ENCODE peak calls at places on chromosomes 7 and 10, in eight cellular contexts. J, E, I, T, W, S, P and A are unnamed samples.

GRCh38 chr7:91162415-91162814 is 101.8 kb upstream of the FZD1 start:
- DNase-seq in T (no peak), J (no peak), I (no peak), P (no peak), W (no peak), S (no peak), E (no peak), A (no peak)

GRCh38 chr7:35804571-35804970 is 3.7 kb downstream of the SEPTIN7 start:
- DNase-seq in J (no peak), P (no peak), W (no peak), S (no peak), E (no peak), I (no peak), T (no peak), A (no peak)

GRCh38 chr10:115654961-115655360 is 561.8 kb downstream of the ATRNL1 start:
- DNase-seq in E (no peak), J (peak; percentile 36), T (no peak), S (no peak), I (no peak), W (no peak), P (no peak), A (no peak)

GRCh38 chr7:15314922-15315321 is 246.9 kb downstream of the AGMO start:
- DNase-seq in S (no peak), E (no peak), P (no peak), W (no peak), I (no peak), T (no peak), J (no peak), A (no peak)

GRCh38 chr7:156680281-156680680 is 39.7 kb downstream of the RNF32 start:
- DNase-seq in P (no peak), I (no peak), T (no peak), W (no peak), S (no peak), J (peak; percentile 7), E (no peak), A (no peak)

GRCh38 chr10:75654171-75654772 is 222.8 kb downstream of the LRMDA start:
- DNase-seq in P (no peak), W (no peak), T (no peak), S (no peak), I (no peak), E (no peak), J (peak; percentile 41), A (no peak)

GRCh38 chr7:128303624-128304023 is 40.1 kb downstream of the RBM28 start:
- DNase-seq in P (no peak), S (no peak), I (no peak), J (no peak), W (no peak), E (no peak), T (no peak), A (no peak)

GRCh38 chr10:102675887-102676616 is 31.8 kb downstream of the TRIM8 start:
- DNase-seq in J (peak; percentile 84), E (no peak), P (no peak), T (no peak), I (no peak), W (no peak), S (peak; percentile 77), A (no peak)

GRCh38 chr10:14838582-14839304 is 637 bp downstream of the HSPA14 start:
- DNase-seq in P (no peak), J (no peak), E (no peak), I (no peak), W (no peak), S (peak; percentile 83), T (no peak), A (peak; percentile 35)

GRCh38 chr10:94358480-94358879 is 4.3 kb downstream of the NOC3L start:
- DNase-seq in T (no peak), E (no peak), S (no peak), W (no peak), J (peak; percentile 92), P (peak; percentile 60), I (no peak), A (no peak)

GRCh38 chr10:102420443-102420809 is 210 bp upstream of the FBXL15 start:
- DNase-seq in I (no peak), P (no peak), W (no peak), S (peak; percentile 96), E (no peak), T (no peak), J (no peak), A (no peak)

GRCh38 chr7:22137466-22137865 is 191.8 kb upstream of the CDCA7L start:
- DNase-seq in S (no peak), W (no peak), I (no peak), P (no peak), E (no peak), J (peak; percentile 55), T (no peak), A (no peak)

GRCh38 chr10:113518816-113519591 is 33.8 kb upstream of the HABP2 start:
- DNase-seq in S (no peak), T (no peak), E (no peak), W (no peak), I (no peak), P (no peak), J (peak; percentile 15), A (no peak)

GRCh38 chr10:35195361-35196306 is 69.0 kb downstream of the CREM start:
- DNase-seq in T (peak; percentile 87), P (peak; percentile 73), W (no peak), I (peak; percentile 21), E (peak; percentile 62), J (peak; percentile 99), S (peak; percentile 81), A (no peak)

GRCh38 chr7:158468700-158469296 is 118.8 kb downstream of the PTPRN2 start:
- DNase-seq in S (no peak), J (no peak), E (no peak), I (no peak), T (no peak), W (no peak), P (no peak), A (no peak)

GRCh38 chr10:17675638-17676037 is 31.7 kb downstream of the STAM start:
- DNase-seq in T (no peak), P (no peak), S (peak; percentile 16), I (no peak), J (peak; percentile 17), E (no peak), W (no peak), A (no peak)

GRCh38 chr10:63099734-63100133 is 33.4 kb upstream of the NRBF2 start:
- DNase-seq in T (no peak), P (peak; percentile 39), I (no peak), W (no peak), S (no peak), E (no peak), J (no peak), A (no peak)

GRCh38 chr7:155373359-155374273 is 75.9 kb downstream of the INSIG1 start:
- DNase-seq in I (no peak), J (no peak), T (no peak), P (no peak), S (peak; percentile 55), E (no peak), W (no peak), A (no peak)

GRCh38 chr10:35027567-35027966 is 62.6 kb downstream of the CUL2 start:
- DNase-seq in T (no peak), E (no peak), S (no peak), W (no peak), J (peak; percentile 41), P (no peak), I (no peak), A (no peak)

GRCh38 chr7:31935115-31935514 is 135.1 kb downstream of the PDE1C start:
- DNase-seq in S (no peak), J (no peak), E (no peak), I (no peak), T (no peak), W (no peak), P (no peak), A (no peak)

GRCh38 chr10:98295907-98296306 is 27.9 kb upstream of the LOXL4 start:
- DNase-seq in T (no peak), S (no peak), J (peak; percentile 66), I (no peak), W (no peak), P (peak; percentile 79), E (no peak), A (no peak)

GRCh38 chr10:44898665-44899064 is 12.5 kb upstream of the TMEM72 start:
- DNase-seq in J (no peak), S (no peak), T (no peak), E (no peak), W (no peak), P (no peak), I (no peak), A (no peak)

GRCh38 chr7:29569648-29570047 is 6.0 kb downstream of the PRR15 start:
- DNase-seq in S (peak; percentile 51), T (no peak), I (no peak), W (no peak), E (no peak), J (no peak), P (peak; percentile 82), A (no peak)